ENCODE peak calls at places on chromosomes 2 and 18, in eight cellular contexts. V is HCT116, R is fibroblast of mammary gland, C is OCI-LY7, N is uterus, A is cardiac fibroblast, H is HepG2, E is upper lobe of left lung. T is an unnamed sample.

GRCh38 chr2:98036349-98037000 is 40.7 kb upstream of the TMEM131 start:
- DNase-seq in R (no peak), N (no peak), E (no peak), C (no peak), A (no peak), H (no peak), V (no peak), T (no peak)

GRCh38 chr2:127566576-127566975 is 31.1 kb downstream of the MYO7B start:
- DNase-seq in H (no peak), R (no peak), A (no peak), V (no peak), C (no peak), E (peak), N (no peak), T (peak)

GRCh38 chr2:150081775-150082517 is 405.5 kb downstream of the RND3 start:
- DNase-seq in H (no peak), A (peak), V (no peak), N (no peak), R (peak), E (no peak), C (no peak), T (no peak)

GRCh38 chr2:60551241-60552095 is 2.0 kb downstream of the BCL11A start:
- DNase-seq in E (peak), N (no peak), R (peak), C (peak), V (no peak), H (no peak), A (peak), T (no peak)

GRCh38 chr2:102474785-102475184 is 1.8 kb downstream of the SLC9A4 start:
- DNase-seq in E (no peak), H (no peak), N (no peak), R (no peak), C (no peak), V (no peak), A (no peak), T (no peak)

GRCh38 chr2:134324942-134325341 is 71.1 kb downstream of the MGAT5 start:
- DNase-seq in R (no peak), V (no peak), H (no peak), A (peak), N (no peak), E (no peak), C (peak), T (no peak)

GRCh38 chr2:152240559-152241231 is 65.1 kb upstream of the STAM2 start:
- DNase-seq in C (no peak), A (peak), H (no peak), R (peak), V (no peak), E (no peak), N (no peak), T (no peak)

GRCh38 chr18:5297582-5297981 is 2.1 kb upstream of the ZBTB14 start:
- DNase-seq in C (no peak), R (no peak), H (peak), E (no peak), N (no peak), V (no peak), A (no peak), T (no peak)

GRCh38 chr2:10446631-10447030 is 1.5 kb downstream of the ODC1 start:
- DNase-seq in A (no peak), C (peak), H (no peak), N (no peak), E (no peak), R (no peak), V (no peak), T (no peak)

GRCh38 chr2:234588054-234588430 is 91.2 kb upstream of the ARL4C start:
- DNase-seq in C (no peak), V (no peak), N (no peak), E (no peak), H (no peak), A (no peak), R (no peak), T (no peak)

GRCh38 chr2:9667826-9668225 is 37.0 kb upstream of the YWHAQ start:
- DNase-seq in R (no peak), V (no peak), N (no peak), E (no peak), C (no peak), H (no peak), A (no peak), T (no peak)

GRCh38 chr2:63856302-63856600 is 14.6 kb downstream of the UGP2 start:
- DNase-seq in H (no peak), V (no peak), N (no peak), E (no peak), A (no peak), C (no peak), R (no peak), T (no peak)

GRCh38 chr2:26685943-26686839 is 6.3 kb upstream of the KCNK3 start:
- DNase-seq in H (no peak), E (no peak), C (no peak), A (no peak), R (no peak), V (no peak), N (no peak), T (no peak)

GRCh38 chr2:29155578-29155977 is 40.4 kb downstream of the CLIP4 start:
- DNase-seq in A (no peak), N (no peak), E (no peak), R (no peak), H (no peak), V (no peak), C (no peak), T (no peak)

GRCh38 chr2:32945286-32945685 is 1.5 kb upstream of the LTBP1 start:
- DNase-seq in R (no peak), E (no peak), A (no peak), N (no peak), H (no peak), V (no peak), C (no peak), T (no peak)

GRCh38 chr2:45578056-45578843 is 32.8 kb downstream of the SRBD1 start:
- DNase-seq in C (peak), N (no peak), A (peak), E (no peak), V (no peak), H (peak), R (peak), T (no peak)

GRCh38 chr2:241508240-241508509 is 209 bp downstream of the STK25 start:
- DNase-seq in V (no peak), R (no peak), C (no peak), N (no peak), H (no peak), A (no peak), E (no peak), T (no peak)

GRCh38 chr18:50796495-50796894 is 23.3 kb downstream of the MRO start:
- DNase-seq in N (no peak), C (no peak), E (no peak), R (no peak), V (no peak), A (no peak), H (no peak), T (no peak)

GRCh38 chr2:214737188-214737587 is 72.3 kb downstream of the BARD1 start:
- DNase-seq in A (no peak), C (no peak), R (no peak), N (no peak), H (no peak), E (no peak), V (no peak), T (no peak)

GRCh38 chr2:180334514-180334913 is 327.4 kb upstream of the CWC22 start:
- DNase-seq in E (no peak), H (no peak), R (no peak), A (no peak), C (peak), V (no peak), N (no peak), T (no peak)

GRCh38 chr2:187302619-187303018 is 145.4 kb downstream of the CALCRL start:
- DNase-seq in C (no peak), R (peak), A (peak), E (no peak), V (no peak), H (no peak), N (peak), T (no peak)

GRCh38 chr2:70988151-70988550 is 6.5 kb downstream of the TEX261 start:
- DNase-seq in N (no peak), A (no peak), C (no peak), H (no peak), R (no peak), V (no peak), E (peak), T (peak)

GRCh38 chr18:77133051-77133919 is 702 bp upstream of the MBP start:
- DNase-seq in E (peak), A (peak), C (no peak), R (no peak), H (no peak), N (peak), V (no peak), T (peak)

GRCh38 chr18:26551217-26551708 is 2.9 kb upstream of the KCTD1 start:
- DNase-seq in R (no peak), N (no peak), E (no peak), H (no peak), A (peak), V (no peak), C (no peak), T (no peak)
- H3K4me3 ChIP-seq in R (no peak), N (peak), E (peak), H (no peak), A (no peak), V (no peak), C (no peak), T (no peak)

DNA sequence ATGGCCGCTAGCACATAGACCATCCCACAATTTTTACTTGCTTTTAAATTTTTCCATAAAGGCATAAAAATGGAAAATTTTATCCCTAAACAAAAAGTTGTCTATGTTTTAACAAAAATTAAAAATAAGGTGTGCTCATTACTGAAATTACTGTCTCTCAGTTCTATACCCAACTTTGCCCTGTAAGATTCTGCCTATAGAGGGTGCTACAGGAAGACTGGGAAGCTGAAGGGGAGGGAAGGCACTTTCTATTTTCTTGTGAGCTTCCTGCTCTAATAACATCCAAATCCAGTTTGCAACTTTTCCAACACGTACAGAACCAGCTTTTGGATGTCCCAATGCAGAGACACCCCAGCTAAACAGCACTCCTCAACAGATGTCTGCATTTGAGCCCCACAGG is 666.9 kb downstream of the PLCL1 start:
- DNase-seq in R (no peak), C (peak), H (no peak), N (no peak), E (no peak), A (no peak), V (no peak), T (no peak)
- TF ChIP-seq CTCF in R (no peak), C (peak), H (peak), N (no peak), E (no peak), A (no peak), V (peak), T (no peak)

GRCh38 chr2:212379103-212379502 is 159.5 kb downstream of the ERBB4 start:
- DNase-seq in C (no peak), E (no peak), V (no peak), A (no peak), N (no peak), H (no peak), R (no peak), T (no peak)
- H3K4me3 ChIP-seq in C (no peak), E (no peak), V (no peak), A (no peak), N (no peak), H (no peak), R (no peak), T (no peak)

GRCh38 chr18:75041586-75041985 is 167.4 kb downstream of the PTGR3 start:
- DNase-seq in A (peak), H (no peak), V (peak), R (peak), N (no peak), E (no peak), C (peak), T (no peak)
- TF ChIP-seq CTCF in A (peak), H (peak), V (peak), R (peak), N (no peak), E (no peak), C (peak), T (no peak)

GRCh38 chr18:57428221-57429150 is 6.7 kb upstream of the ONECUT2 start:
- DNase-seq in R (no peak), N (no peak), A (no peak), V (no peak), E (peak), C (no peak), H (no peak), T (no peak)
- H3K4me3 ChIP-seq in R (no peak), N (no peak), A (no peak), V (no peak), E (peak), C (no peak), H (no peak), T (no peak)

GRCh38 chr2:174750923-174751441 is 13.3 kb downstream of the CHRNA1 start:
- DNase-seq in A (no peak), E (no peak), H (no peak), R (no peak), N (no peak), V (no peak), C (peak), T (no peak)
- TF ChIP-seq CTCF in A (no peak), E (no peak), H (no peak), R (no peak), N (no peak), V (no peak), C (peak), T (no peak)

GRCh38 chr18:35029770-35030169 is 11.4 kb upstream of the MAPRE2 start:
- DNase-seq in H (no peak), C (peak), E (no peak), A (peak), V (no peak), R (no peak), N (no peak), T (no peak)
- H3K4me3 ChIP-seq in H (no peak), C (peak), E (peak), A (no peak), V (no peak), R (no peak), N (no peak), T (no peak)

DNA sequence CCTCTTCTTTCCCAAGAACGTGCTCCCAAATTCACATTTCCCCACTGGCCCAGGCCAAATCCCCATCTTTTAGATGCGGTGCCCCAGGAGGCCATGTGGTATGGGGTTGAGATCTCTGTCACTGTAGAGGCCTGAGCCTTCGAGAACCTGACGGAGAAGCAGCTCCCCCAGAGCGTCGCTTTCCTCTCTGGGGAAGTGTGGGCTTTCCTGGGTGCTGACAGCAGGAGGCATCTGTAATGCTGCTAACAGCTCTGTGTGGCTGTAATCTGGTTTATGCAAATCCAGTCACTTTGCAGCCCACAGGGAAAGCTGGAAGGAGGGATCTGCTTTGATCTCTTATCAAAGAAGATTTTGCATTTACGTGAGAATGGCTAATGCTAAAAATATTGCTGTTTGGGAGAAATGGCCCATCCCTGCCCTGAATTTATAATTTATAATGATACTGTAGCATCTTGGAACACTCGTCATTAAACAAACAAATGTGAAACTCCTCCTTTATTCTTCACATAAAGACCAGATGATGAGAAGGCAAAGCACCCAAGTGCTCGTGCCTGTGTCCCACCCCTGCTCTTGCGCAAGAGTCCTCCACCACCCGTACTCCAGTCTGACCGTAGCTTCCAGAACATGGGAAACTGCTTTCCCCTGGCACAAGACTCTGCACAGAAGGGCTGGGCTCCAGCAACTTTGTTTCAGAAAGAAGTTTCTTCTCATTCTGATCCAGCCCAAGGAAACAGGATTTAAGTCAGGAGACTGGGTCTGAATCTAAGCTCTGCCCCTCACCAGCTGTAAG is 109.9 kb upstream of the EPC2 start:
- DNase-seq in A (peak), E (no peak), N (no peak), H (no peak), C (no peak), V (no peak), R (peak), T (peak)
- TF ChIP-seq CTCF in A (no peak), E (no peak), N (no peak), H (no peak), C (no peak), V (no peak), R (no peak), T (no peak)

T was measured in lower leg skin.